ENCODE peak calls at places on chromosomes 3 and 15, in seven cellular contexts. One of them, this sample, is unnamed.

GRCh38 chr3:120524171-120524923 is 71.8 kb upstream of the NDUFB4 start:
- DNase-seq in A549: no peak
- DNase-seq in cardiac muscle cell: peak
- DNase-seq in uterus: no peak
- DNase-seq in heart left ventricle: no peak
- DNase-seq in SK-N-SH: no peak
- DNase-seq in endodermal cell: no peak
- DNase-seq in this sample: peak

GRCh38 chr3:58688563-58688962 is 22.0 kb upstream of the FAM3D start:
- DNase-seq in A549: no peak
- DNase-seq in cardiac muscle cell: no peak
- DNase-seq in uterus: no peak
- DNase-seq in heart left ventricle: no peak
- DNase-seq in SK-N-SH: no peak
- DNase-seq in endodermal cell: no peak
- DNase-seq in this sample: no peak

GRCh38 chr3:76991165-76991564 is 48.7 kb upstream of the ROBO2 start:
- DNase-seq in A549: no peak
- DNase-seq in cardiac muscle cell: no peak
- DNase-seq in uterus: no peak
- DNase-seq in heart left ventricle: no peak
- DNase-seq in SK-N-SH: no peak
- DNase-seq in endodermal cell: no peak
- DNase-seq in this sample: no peak

GRCh38 chr3:46930945-46931403 is 45.6 kb downstream of the CCDC12 start:
- DNase-seq in A549: no peak
- DNase-seq in cardiac muscle cell: no peak
- DNase-seq in uterus: no peak
- DNase-seq in heart left ventricle: no peak
- DNase-seq in SK-N-SH: no peak
- DNase-seq in endodermal cell: no peak
- DNase-seq in this sample: no peak

GRCh38 chr3:119301001-119301400 is 6.8 kb downstream of the ARHGAP31 start:
- DNase-seq in A549: no peak
- DNase-seq in cardiac muscle cell: no peak
- DNase-seq in uterus: no peak
- DNase-seq in heart left ventricle: no peak
- DNase-seq in SK-N-SH: no peak
- DNase-seq in endodermal cell: no peak
- DNase-seq in this sample: no peak

GRCh38 chr3:130601662-130602061 is 84.7 kb downstream of the COL6A6 start:
- DNase-seq in A549: no peak
- DNase-seq in cardiac muscle cell: no peak
- DNase-seq in uterus: no peak
- DNase-seq in heart left ventricle: no peak
- DNase-seq in SK-N-SH: no peak
- DNase-seq in endodermal cell: no peak
- DNase-seq in this sample: no peak

GRCh38 chr3:126837773-126838172 is 133.7 kb downstream of the CHCHD6 start:
- DNase-seq in A549: no peak
- DNase-seq in cardiac muscle cell: no peak
- DNase-seq in uterus: no peak
- DNase-seq in heart left ventricle: no peak
- DNase-seq in SK-N-SH: no peak
- DNase-seq in endodermal cell: no peak
- DNase-seq in this sample: no peak

GRCh38 chr3:130490246-130490645 is 26.7 kb upstream of the COL6A6 start:
- DNase-seq in A549: no peak
- DNase-seq in cardiac muscle cell: peak
- DNase-seq in uterus: no peak
- DNase-seq in heart left ventricle: no peak
- DNase-seq in SK-N-SH: no peak
- DNase-seq in endodermal cell: no peak
- DNase-seq in this sample: no peak

GRCh38 chr3:147356909-147357733 is 49.2 kb downstream of the ZIC4 start:
- DNase-seq in A549: no peak
- DNase-seq in cardiac muscle cell: no peak
- DNase-seq in uterus: no peak
- DNase-seq in heart left ventricle: no peak
- DNase-seq in SK-N-SH: peak
- DNase-seq in endodermal cell: peak
- DNase-seq in this sample: no peak

GRCh38 chr3:8593022-8593817 is 51.4 kb downstream of the SSUH2 start:
- DNase-seq in A549: no peak
- DNase-seq in cardiac muscle cell: peak
- DNase-seq in uterus: no peak
- DNase-seq in heart left ventricle: no peak
- DNase-seq in SK-N-SH: no peak
- DNase-seq in endodermal cell: no peak
- DNase-seq in this sample: no peak

GRCh38 chr15:71543413-71543812 is 266.9 kb upstream of the NR2E3 start:
- DNase-seq in A549: no peak
- DNase-seq in cardiac muscle cell: no peak
- DNase-seq in uterus: no peak
- DNase-seq in heart left ventricle: no peak
- DNase-seq in SK-N-SH: no peak
- DNase-seq in endodermal cell: no peak
- DNase-seq in this sample: no peak

GRCh38 chr3:166455724-166456123 is 618.5 kb upstream of the BCHE start:
- DNase-seq in A549: no peak
- DNase-seq in cardiac muscle cell: no peak
- DNase-seq in uterus: no peak
- DNase-seq in heart left ventricle: no peak
- DNase-seq in SK-N-SH: no peak
- DNase-seq in endodermal cell: no peak
- DNase-seq in this sample: no peak

DNA sequence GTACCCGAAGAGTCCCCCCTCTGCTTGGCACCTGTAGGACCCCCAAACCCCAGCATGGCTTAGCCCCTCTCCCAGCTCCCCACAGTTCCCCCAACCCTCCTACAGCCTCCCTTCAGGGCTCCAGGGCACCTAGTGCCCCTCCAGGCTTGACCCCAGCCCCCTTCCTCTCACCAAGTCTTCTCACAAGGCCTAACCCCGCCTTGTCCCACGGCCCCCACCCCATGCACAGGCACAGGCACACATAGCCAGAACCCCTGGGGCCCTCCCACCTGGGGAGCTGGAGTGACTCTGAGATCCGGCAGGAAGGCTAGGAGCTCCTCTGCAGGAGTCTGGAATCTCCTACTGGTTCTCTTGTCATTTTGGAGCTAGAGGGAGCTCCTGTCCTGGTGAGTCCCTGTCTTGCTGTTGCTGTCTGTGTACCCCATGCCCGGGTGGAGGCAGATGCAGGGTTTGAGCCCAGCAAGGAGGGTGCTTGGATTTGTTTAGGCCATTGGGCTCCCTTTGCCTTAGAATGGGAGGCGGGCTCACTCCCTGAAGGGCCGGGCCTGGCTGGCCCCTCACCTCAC is 39.6 kb downstream of the KLF13 start:
- DNase-seq in A549: no peak
- DNase-seq in cardiac muscle cell: peak
- DNase-seq in uterus: peak
- DNase-seq in heart left ventricle: no peak
- DNase-seq in SK-N-SH: peak
- DNase-seq in endodermal cell: peak
- DNase-seq in this sample: no peak
- H3K4me3 ChIP-seq in A549: no peak
- H3K4me3 ChIP-seq in cardiac muscle cell: no peak
- H3K4me3 ChIP-seq in uterus: peak
- H3K4me3 ChIP-seq in heart left ventricle: peak
- H3K4me3 ChIP-seq in SK-N-SH: no peak
- H3K4me3 ChIP-seq in endodermal cell: no peak
- H3K4me3 ChIP-seq in this sample: no peak

DNA sequence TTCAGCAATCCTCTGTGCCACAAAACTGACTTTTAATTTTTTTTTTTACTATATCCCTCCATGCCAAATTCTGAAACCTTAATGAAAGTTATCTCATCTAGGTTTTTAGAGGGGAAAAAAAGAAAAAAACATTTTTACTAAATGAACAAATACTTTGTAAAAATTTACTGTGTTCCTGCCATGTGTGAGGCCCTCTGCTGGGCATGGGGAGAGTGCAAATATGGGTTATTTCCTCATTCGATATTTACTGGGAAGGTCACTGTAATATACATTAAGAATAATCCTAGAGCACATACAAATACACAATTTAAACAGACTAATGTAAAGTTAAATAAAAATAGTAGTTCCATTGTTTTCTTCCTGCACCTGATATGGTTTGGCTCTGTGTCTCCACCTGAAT is 215.0 kb downstream of the GRM7 start:
- DNase-seq in A549: no peak
- DNase-seq in cardiac muscle cell: no peak
- DNase-seq in uterus: no peak
- DNase-seq in heart left ventricle: no peak
- DNase-seq in SK-N-SH: no peak
- DNase-seq in endodermal cell: no peak
- DNase-seq in this sample: no peak
- TF ChIP-seq CTCF in A549: no peak
- TF ChIP-seq CTCF in cardiac muscle cell: no peak
- TF ChIP-seq CTCF in uterus: no peak
- TF ChIP-seq CTCF in heart left ventricle: no peak
- TF ChIP-seq CTCF in SK-N-SH: peak
- TF ChIP-seq CTCF in endodermal cell: peak
- TF ChIP-seq CTCF in this sample: peak

GRCh38 chr3:108127301-108127988 is 36.6 kb upstream of the CD47 start:
- DNase-seq in A549: no peak
- DNase-seq in cardiac muscle cell: no peak
- DNase-seq in uterus: no peak
- DNase-seq in heart left ventricle: no peak
- DNase-seq in SK-N-SH: no peak
- DNase-seq in endodermal cell: no peak
- DNase-seq in this sample: no peak

GRCh38 chr3:108125151-108125540 is 34.3 kb upstream of the CD47 start:
- DNase-seq in A549: no peak
- DNase-seq in cardiac muscle cell: no peak
- DNase-seq in uterus: no peak
- DNase-seq in heart left ventricle: no peak
- DNase-seq in SK-N-SH: no peak
- DNase-seq in endodermal cell: no peak
- DNase-seq in this sample: no peak

GRCh38 chr3:108124337-108125150 is 33.7 kb upstream of the CD47 start:
- DNase-seq in A549: no peak
- DNase-seq in cardiac muscle cell: no peak
- DNase-seq in uterus: no peak
- DNase-seq in heart left ventricle: no peak
- DNase-seq in SK-N-SH: no peak
- DNase-seq in endodermal cell: peak
- DNase-seq in this sample: no peak

GRCh38 chr3:108126348-108126747 is 35.5 kb upstream of the CD47 start:
- DNase-seq in A549: no peak
- DNase-seq in cardiac muscle cell: no peak
- DNase-seq in uterus: no peak
- DNase-seq in heart left ventricle: no peak
- DNase-seq in SK-N-SH: no peak
- DNase-seq in endodermal cell: no peak
- DNase-seq in this sample: no peak

GRCh38 chr3:108125550-108126071 is 34.8 kb upstream of the CD47 start:
- DNase-seq in A549: no peak
- DNase-seq in cardiac muscle cell: no peak
- DNase-seq in uterus: no peak
- DNase-seq in heart left ventricle: no peak
- DNase-seq in SK-N-SH: no peak
- DNase-seq in endodermal cell: no peak
- DNase-seq in this sample: no peak
- H3K4me3 ChIP-seq in A549: no peak
- H3K4me3 ChIP-seq in cardiac muscle cell: no peak
- H3K4me3 ChIP-seq in uterus: no peak
- H3K4me3 ChIP-seq in heart left ventricle: peak
- H3K4me3 ChIP-seq in SK-N-SH: no peak
- H3K4me3 ChIP-seq in endodermal cell: no peak
- H3K4me3 ChIP-seq in this sample: no peak

DNA sequence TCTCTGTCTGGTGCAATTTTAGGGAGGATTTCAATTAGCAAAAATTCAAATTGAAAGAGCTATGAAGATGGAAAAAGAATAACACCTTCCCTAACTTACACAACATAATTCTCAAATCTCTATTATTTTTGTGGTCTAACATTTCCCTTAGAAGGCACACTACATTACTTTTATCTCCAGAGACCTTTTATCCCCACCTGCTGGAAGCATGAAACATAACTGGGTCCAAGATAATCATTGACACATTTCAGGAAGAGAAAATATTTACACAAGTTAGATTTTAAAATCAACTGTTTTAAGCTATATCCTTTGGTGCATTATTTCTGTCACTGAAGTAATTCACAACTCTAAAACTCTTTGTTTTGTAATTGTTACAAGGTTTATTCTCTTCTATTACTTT is 779.5 kb downstream of the ROBO1 start:
- DNase-seq in A549: peak
- DNase-seq in cardiac muscle cell: peak
- DNase-seq in uterus: no peak
- DNase-seq in heart left ventricle: no peak
- DNase-seq in SK-N-SH: peak
- DNase-seq in endodermal cell: no peak
- DNase-seq in this sample: no peak
- TF ChIP-seq CTCF in A549: peak
- TF ChIP-seq CTCF in cardiac muscle cell: peak
- TF ChIP-seq CTCF in uterus: no peak
- TF ChIP-seq CTCF in heart left ventricle: peak
- TF ChIP-seq CTCF in SK-N-SH: peak
- TF ChIP-seq CTCF in endodermal cell: peak
- TF ChIP-seq CTCF in this sample: peak

GRCh38 chr3:108311797-108312196 is 15.4 kb downstream of the HHLA2 start:
- DNase-seq in A549: no peak
- DNase-seq in cardiac muscle cell: peak
- DNase-seq in uterus: no peak
- DNase-seq in heart left ventricle: no peak
- DNase-seq in SK-N-SH: peak
- DNase-seq in endodermal cell: no peak
- DNase-seq in this sample: no peak
- H3K4me3 ChIP-seq in A549: no peak
- H3K4me3 ChIP-seq in cardiac muscle cell: no peak
- H3K4me3 ChIP-seq in uterus: no peak
- H3K4me3 ChIP-seq in heart left ventricle: no peak
- H3K4me3 ChIP-seq in SK-N-SH: no peak
- H3K4me3 ChIP-seq in endodermal cell: no peak
- H3K4me3 ChIP-seq in this sample: no peak

DNA sequence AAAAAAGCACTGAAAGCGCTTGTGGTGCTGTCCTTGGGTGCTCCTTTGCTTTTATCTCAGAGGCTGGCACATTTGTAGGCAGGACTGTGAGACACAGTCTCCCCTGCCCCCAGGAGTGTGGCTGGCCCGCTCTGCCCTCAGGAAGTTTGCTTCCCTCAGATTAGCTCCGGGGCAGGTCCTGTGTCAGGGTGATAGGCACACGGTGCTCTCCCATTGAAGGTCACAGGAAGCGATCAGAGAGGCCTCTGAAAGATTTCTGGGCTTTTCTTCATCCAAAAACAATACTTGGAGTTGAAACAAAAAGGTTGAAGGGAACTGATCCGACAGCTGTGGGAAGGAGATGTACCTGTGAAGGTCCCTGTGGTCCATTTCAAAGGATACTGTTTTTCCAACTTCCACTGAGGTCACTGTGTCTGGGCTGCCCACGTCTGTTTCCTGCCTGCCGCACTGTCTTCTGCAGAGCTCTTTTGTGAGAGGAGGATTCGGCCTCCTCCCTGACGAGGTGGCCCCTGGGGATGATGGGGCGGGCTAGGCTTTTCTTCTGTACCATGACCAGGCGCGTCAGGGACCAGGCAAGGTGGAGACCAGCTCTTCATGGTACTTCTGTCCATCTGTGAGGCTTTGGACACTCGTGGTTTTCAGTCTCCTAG is 330.5 kb upstream of the CTDSPL start:
- DNase-seq in A549: no peak
- DNase-seq in cardiac muscle cell: no peak
- DNase-seq in uterus: no peak
- DNase-seq in heart left ventricle: peak
- DNase-seq in SK-N-SH: no peak
- DNase-seq in endodermal cell: no peak
- DNase-seq in this sample: no peak
- TF ChIP-seq CTCF in A549: no peak
- TF ChIP-seq CTCF in cardiac muscle cell: no peak
- TF ChIP-seq CTCF in uterus: no peak
- TF ChIP-seq CTCF in heart left ventricle: no peak
- TF ChIP-seq CTCF in SK-N-SH: no peak
- TF ChIP-seq CTCF in endodermal cell: no peak
- TF ChIP-seq CTCF in this sample: no peak

This sample was measured in astrocyte of the cerebellum.